ENCODE peak calls at places on chromosomes 6 and 20, in six cellular contexts. T, M, X, R, A and L are unnamed samples.

GRCh38 chr6:89574860-89575561 is 63.5 kb downstream of the LYRM2 start:
- DNase-seq in A (no peak), T (no peak), R (no peak), X (no peak), M (no peak), L (no peak)

GRCh38 chr6:159988983-159989454 is 20.1 kb downstream of the IGF2R start:
- DNase-seq in X (no peak), R (no peak), T (no peak), M (no peak), A (no peak), L (no peak)

GRCh38 chr6:19413323-19413722 is 423.8 kb upstream of the ID4 start:
- DNase-seq in T (no peak), R (no peak), M (no peak), A (peak; percentile 46), X (no peak), L (no peak)

GRCh38 chr6:128597956-128598355 is 77.6 kb upstream of the PTPRK start:
- DNase-seq in R (no peak), A (peak; percentile 57), T (no peak), X (no peak), M (no peak), L (no peak)

GRCh38 chr20:51318058-51318960 is 224.2 kb downstream of the NFATC2 start:
- DNase-seq in T (no peak), X (peak; percentile 82), M (peak; percentile 29), R (no peak), A (peak; percentile 34), L (peak; percentile 45)

GRCh38 chr6:82419859-82420258 is 56.2 kb downstream of the TPBG start:
- DNase-seq in X (no peak), A (no peak), M (no peak), T (no peak), R (no peak), L (no peak)

GRCh38 chr6:1945235-1945832 is 300.1 kb downstream of the GMDS start:
- DNase-seq in M (no peak), A (no peak), X (no peak), R (no peak), T (no peak), L (no peak)

GRCh38 chr6:55543633-55544309 is 35.2 kb downstream of the HMGCLL1 start:
- DNase-seq in R (no peak), M (no peak), T (no peak), A (no peak), X (no peak), L (no peak)

GRCh38 chr6:109854541-109855308 is 123.4 kb upstream of the GPR6 start:
- DNase-seq in A (no peak), X (no peak), M (no peak), T (no peak), R (no peak), L (no peak)

GRCh38 chr20:6074145-6074561 is 20.3 kb upstream of the LRRN4 start:
- DNase-seq in T (no peak), M (no peak), A (no peak), R (peak; percentile 26), X (no peak), L (no peak)

GRCh38 chr6:104705095-104705707 is 154.5 kb downstream of the HACE1 start:
- DNase-seq in R (no peak), T (no peak), M (no peak), X (no peak), A (peak; percentile 36), L (no peak)

GRCh38 chr20:17614812-17615644 is 45.2 kb downstream of the DSTN start:
- DNase-seq in R (no peak), M (peak; percentile 46), X (peak; percentile 14), T (no peak), A (no peak), L (peak; percentile 14)

GRCh38 chr6:107495196-107495643 is 5.3 kb downstream of the SOBP start:
- DNase-seq in M (no peak), X (no peak), T (no peak), R (no peak), A (no peak), L (no peak)

GRCh38 chr6:30463651-30464618 is 25.4 kb upstream of the HLA-E start:
- DNase-seq in X (no peak), A (no peak), M (no peak), R (no peak), T (no peak), L (peak; percentile 34)

GRCh38 chr6:67736816-67737215 is 898.3 kb upstream of the ADGRB3 start:
- DNase-seq in R (no peak), M (no peak), T (no peak), A (no peak), X (no peak), L (no peak)

GRCh38 chr6:157774153-157775135 is 48.6 kb upstream of the SNX9 start:
- DNase-seq in T (no peak), A (no peak), R (peak; percentile 64), M (no peak), X (peak; percentile 21), L (peak; percentile 81)

GRCh38 chr6:151263967-151264366 is 24.2 kb downstream of the AKAP12 start:
- DNase-seq in A (no peak), M (peak; percentile 69), R (no peak), X (no peak), T (no peak), L (no peak)

GRCh38 chr20:32418376-32418775 is 60.2 kb downstream of the ASXL1 start:
- DNase-seq in A (no peak), R (no peak), X (no peak), M (no peak), T (no peak), L (no peak)

GRCh38 chr6:29414588-29414987 is at the start of gene OR12D1:
- DNase-seq in R (no peak), M (no peak), T (no peak), X (no peak), A (peak; percentile 4), L (no peak)

GRCh38 chr6:130810307-130811030 is 16.7 kb upstream of the SMLR1 start:
- DNase-seq in M (no peak), X (no peak), T (no peak), A (no peak), R (no peak), L (no peak)

GRCh38 chr6:30615958-30616810 is 859 bp downstream of the PPP1R10 start:
- DNase-seq in R (no peak), T (no peak), M (no peak), A (no peak), X (peak; percentile 24), L (no peak)

DNA sequence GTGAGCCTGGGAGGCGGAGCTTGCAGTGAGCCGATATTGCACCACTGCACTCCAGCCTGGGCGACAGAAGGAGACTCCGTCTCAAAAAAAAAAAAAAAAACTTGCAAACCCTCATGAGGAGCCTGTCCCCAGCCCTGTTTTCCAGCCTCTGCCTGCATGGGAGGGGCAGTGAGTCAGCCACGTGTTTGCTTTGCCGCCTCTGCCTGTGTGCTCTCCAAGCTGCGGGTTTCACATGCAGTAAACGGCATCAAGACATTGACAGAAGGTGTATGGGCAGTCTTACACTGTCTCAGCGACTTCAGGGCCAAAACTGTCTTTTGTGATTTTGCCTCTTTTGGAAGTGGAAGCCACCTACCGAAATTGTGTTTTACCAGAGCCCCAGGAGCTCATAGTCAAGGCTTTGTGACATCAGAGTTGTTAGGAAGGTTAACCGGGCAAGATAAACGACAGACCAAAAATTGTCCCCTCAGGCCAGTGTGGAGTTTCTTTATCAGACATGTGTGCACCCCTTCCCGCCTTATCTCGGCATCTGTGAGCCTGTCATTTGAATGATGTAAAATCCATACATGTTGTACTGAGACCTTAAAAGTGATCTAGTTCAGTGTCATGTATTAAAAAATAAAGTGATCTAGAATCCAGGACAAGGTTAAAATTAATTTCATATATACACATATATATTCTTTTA is 52.8 kb downstream of the RPP40 start:
- DNase-seq in M (no peak), T (no peak), X (no peak), R (no peak), A (peak; percentile 46), L (no peak)
- TF ChIP-seq CTCF in M (no peak), T (no peak), X (no peak), R (no peak), A (no peak), L (no peak)

DNA sequence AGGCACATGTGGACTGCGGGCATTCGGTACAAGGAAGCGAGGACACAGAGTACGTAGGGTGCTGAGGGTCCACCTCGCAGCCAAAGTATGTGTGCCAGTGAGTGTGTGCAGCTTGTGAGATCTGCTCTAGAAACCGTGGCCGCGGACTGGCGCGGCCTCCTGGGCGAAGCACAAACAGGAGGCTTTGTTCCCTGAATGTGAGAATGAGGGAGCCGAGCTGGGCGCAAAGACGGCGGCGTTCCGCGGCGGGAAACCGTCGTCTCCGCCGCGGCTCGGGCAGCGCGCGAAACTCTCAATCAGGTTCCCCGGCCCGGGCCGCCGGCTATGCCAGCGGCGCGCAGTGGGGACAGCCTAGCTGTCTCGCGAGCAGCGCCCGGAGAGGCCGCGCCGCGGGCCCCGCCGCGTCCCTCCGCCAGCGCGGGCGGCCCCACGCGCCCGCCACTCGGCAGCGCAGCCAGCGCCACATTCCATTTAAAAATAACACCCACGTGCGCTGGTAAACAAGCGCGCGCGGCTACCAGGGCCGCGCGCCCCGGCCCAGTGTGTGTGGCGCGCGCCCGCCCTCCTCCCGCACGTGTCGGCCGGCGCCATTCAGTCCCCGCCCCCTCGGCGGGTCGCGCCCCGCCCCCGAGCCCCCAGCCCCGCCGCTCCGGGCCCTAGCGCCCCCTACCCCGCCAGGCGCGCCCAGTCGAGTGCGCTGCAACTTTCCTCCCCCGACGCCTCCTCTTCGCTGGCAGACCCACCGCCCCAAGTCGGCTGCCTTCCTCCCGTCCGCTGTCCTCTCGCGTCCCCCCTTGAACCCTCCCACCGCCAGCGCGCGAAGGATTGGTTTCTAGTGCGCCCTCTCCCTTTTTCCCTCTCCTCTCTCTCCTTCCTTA is 3.0 kb upstream of the FOXO3 start:
- DNase-seq in M (peak; percentile 87), X (peak; percentile 86), T (no peak), A (peak; percentile 57), R (peak; percentile 65), L (peak; percentile 67)
- TF ChIP-seq CTCF in M (peak; percentile 24), X (peak; percentile 9), T (no peak), A (no peak), R (no peak), L (no peak)

GRCh38 chr6:47353822-47354221 is 44.1 kb upstream of the TNFRSF21 start:
- DNase-seq in R (no peak), A (no peak), M (no peak), X (no peak), T (no peak), L (no peak)

GRCh38 chr6:47349931-47350330 is 40.2 kb upstream of the TNFRSF21 start:
- DNase-seq in X (no peak), A (no peak), M (no peak), R (no peak), T (no peak), L (no peak)

GRCh38 chr6:47355496-47355895 is 45.8 kb upstream of the TNFRSF21 start:
- DNase-seq in M (no peak), A (no peak), X (no peak), T (no peak), R (no peak), L (no peak)

GRCh38 chr6:47352966-47353365 is 43.3 kb upstream of the TNFRSF21 start:
- DNase-seq in M (no peak), T (no peak), X (no peak), A (no peak), R (no peak), L (no peak)

DNA sequence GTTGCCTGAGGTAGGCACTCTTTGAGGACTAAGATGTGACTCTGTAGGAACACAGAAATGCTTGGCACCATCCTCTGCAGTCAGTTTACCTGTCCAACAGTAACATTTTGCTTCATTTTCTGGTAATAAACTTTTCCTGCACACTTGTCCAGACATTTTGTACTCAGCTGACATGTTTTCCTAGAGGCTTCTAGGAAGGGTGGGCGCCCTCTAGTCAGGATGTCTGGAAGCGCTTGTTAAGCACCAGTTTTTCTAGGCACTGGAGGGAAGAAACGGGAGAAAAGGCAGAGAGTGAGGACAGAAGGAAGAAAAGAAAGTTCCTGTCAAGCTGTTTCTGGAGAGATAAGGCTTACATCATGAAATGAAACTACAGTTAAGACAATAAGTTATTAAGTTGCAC is 42.5 kb upstream of the TNFRSF21 start:
- DNase-seq in R (no peak), A (no peak), X (no peak), M (no peak), T (no peak), L (no peak)
- TF ChIP-seq CTCF in R (no peak), A (no peak), X (no peak), M (no peak), T (peak; percentile 31), L (no peak)

GRCh38 chr6:15515660-15516375 is 147.0 kb downstream of the DTNBP1 start:
- DNase-seq in T (no peak), A (no peak), M (no peak), R (no peak), X (no peak), L (no peak)
- TF ChIP-seq CTCF in T (no peak), A (no peak), M (no peak), R (no peak), X (no peak), L (no peak)